ENCODE peak calls at places on chromosomes 13 and 19, in five cellular contexts. G is thoracic aorta, U is cardiac fibroblast, Y is iPS-NIHi11, I is lung. X is an unnamed sample.

GRCh38 chr19:3135961-3136683 is at the start of gene GNA15:
- DNase-seq in G (no peak), U (no peak), Y (no peak), I (peak), X (peak)

GRCh38 chr19:18098891-18099622 is 1.5 kb downstream of the MAST3 start:
- DNase-seq in G (no peak), U (no peak), Y (no peak), I (no peak), X (no peak)

GRCh38 chr19:45464861-45465427 is 2.9 kb upstream of the FOSB start:
- DNase-seq in G (no peak), U (no peak), Y (no peak), I (no peak), X (no peak)

GRCh38 chr19:16336571-16336970 is 11.9 kb downstream of the KLF2 start:
- DNase-seq in G (no peak), U (no peak), Y (no peak), I (no peak), X (no peak)

GRCh38 chr19:4229179-4229931 is at the start of gene EBI3:
- DNase-seq in G (no peak), U (peak), Y (no peak), I (no peak), X (no peak)

GRCh38 chr19:6222884-6223283 is 56.9 kb downstream of the MLLT1 start:
- DNase-seq in G (no peak), U (peak), Y (no peak), I (no peak), X (no peak)

GRCh38 chr13:42119875-42120274 is 71.4 kb downstream of the DGKH start:
- DNase-seq in G (no peak), U (no peak), Y (no peak), I (no peak), X (no peak)

GRCh38 chr13:52835071-52835793 is 13.2 kb downstream of the PCDH8 start:
- DNase-seq in G (no peak), U (no peak), Y (no peak), I (no peak), X (no peak)

GRCh38 chr19:41641879-41642485 is 15.1 kb upstream of the CEACAM4 start:
- DNase-seq in G (no peak), U (peak), Y (peak), I (peak), X (no peak)

GRCh38 chr13:83883061-83883523 is 818 bp upstream of the SLITRK1 start:
- DNase-seq in G (no peak), U (no peak), Y (peak), I (no peak), X (no peak)

GRCh38 chr13:111337741-111338140 is 17.3 kb downstream of the TEX29 start:
- DNase-seq in G (no peak), U (peak), Y (no peak), I (peak), X (no peak)

GRCh38 chr13:40152145-40152544 is 496.7 kb downstream of the COG6 start:
- DNase-seq in G (peak), U (peak), Y (peak), I (no peak), X (no peak)

GRCh38 chr19:50358483-50359431 is 6.7 kb downstream of the NAPSA start:
- DNase-seq in G (no peak), U (peak), Y (no peak), I (peak), X (no peak)

GRCh38 chr13:73914119-73914518 is 220.1 kb downstream of the KLF12 start:
- DNase-seq in G (no peak), U (peak), Y (no peak), I (no peak), X (no peak)

GRCh38 chr19:40600086-40600917 is 867 bp upstream of the LTBP4 start:
- DNase-seq in G (no peak), U (no peak), Y (no peak), I (no peak), X (no peak)

GRCh38 chr19:4363571-4364304 is 20.4 kb downstream of the MPND start:
- DNase-seq in G (no peak), U (no peak), Y (no peak), I (no peak), X (no peak)

GRCh38 chr13:46354143-46355087 is 32.6 kb downstream of the RUBCNL start:
- DNase-seq in G (no peak), U (peak), Y (no peak), I (no peak), X (no peak)

GRCh38 chr13:112965103-112965502 is 3.9 kb upstream of the MCF2L start:
- DNase-seq in G (no peak), U (no peak), Y (no peak), I (no peak), X (peak)

GRCh38 chr19:38057954-38058690 is 151.1 kb downstream of the SIPA1L3 start:
- DNase-seq in G (no peak), U (no peak), Y (no peak), I (peak), X (no peak)

GRCh38 chr13:30846844-30847243 is 59.2 kb upstream of the MEDAG start:
- DNase-seq in G (no peak), U (peak), Y (no peak), I (no peak), X (no peak)

GRCh38 chr19:54208784-54209057 is 8.1 kb downstream of the RPS9 start:
- DNase-seq in G (no peak), U (no peak), Y (no peak), I (no peak), X (no peak)

GRCh38 chr19:16204005-16204294 is 6.2 kb downstream of the AP1M1 start:
- DNase-seq in G (no peak), U (no peak), Y (no peak), I (no peak), X (no peak)

GRCh38 chr13:39119422-39119821 is 81.2 kb downstream of the NHLRC3 start:
- DNase-seq in G (no peak), U (no peak), Y (no peak), I (no peak), X (no peak)

GRCh38 chr13:31195616-31196015 is 4.2 kb upstream of the B3GLCT start:
- DNase-seq in G (no peak), U (no peak), Y (no peak), I (no peak), X (no peak)

GRCh38 chr19:47028372-47028672 is 8.7 kb downstream of the NPAS1 start:
- DNase-seq in G (no peak), U (no peak), Y (peak), I (no peak), X (no peak)

GRCh38 chr13:94232956-94233355 is 246.5 kb downstream of the DCT start:
- DNase-seq in G (no peak), U (peak), Y (no peak), I (no peak), X (no peak)

X was measured in suprapubic skin.